ENCODE peak calls at places on chromosomes 13 and 19, in ten cellular contexts. S, C, H, K, U, Z, I, W, Q and V are unnamed samples.

GRCh38 chr13:106100261-106100919 is 435.1 kb downstream of the EFNB2 start:
- DNase-seq in Z (peak), K (no peak), Q (no peak), I (no peak), W (no peak), H (no peak), S (no peak), U (no peak), C (no peak), V (peak)

GRCh38 chr13:66965146-66965545 is 265.0 kb downstream of the PCDH9 start:
- DNase-seq in C (no peak), U (no peak), I (no peak), H (no peak), Z (no peak), K (no peak), Q (no peak), S (no peak), W (no peak), V (no peak)

GRCh38 chr13:47934371-47934770 is 66.7 kb downstream of the SUCLA2 start:
- DNase-seq in Z (no peak), I (no peak), H (no peak), U (no peak), K (no peak), Q (no peak), C (no peak), W (no peak), S (no peak), V (no peak)

GRCh38 chr19:32350492-32350891 is 5.1 kb downstream of the ZNF507 start:
- DNase-seq in Q (no peak), S (no peak), W (no peak), U (no peak), Z (no peak), H (no peak), I (no peak), K (no peak), C (no peak), V (no peak)

GRCh38 chr19:53910170-53910518 is 1.1 kb downstream of the CACNG7 start:
- DNase-seq in Z (no peak), W (no peak), S (no peak), I (no peak), K (no peak), Q (no peak), H (no peak), C (no peak), U (no peak), V (no peak)

GRCh38 chr19:56678205-56678604 is 6.6 kb upstream of the ZNF835 start:
- DNase-seq in Z (no peak), K (no peak), U (no peak), S (no peak), Q (no peak), I (no peak), H (peak), W (no peak), C (no peak), V (no peak)

GRCh38 chr13:32824671-32825070 is 191.6 kb upstream of the KL start:
- DNase-seq in K (peak), C (no peak), S (peak), I (no peak), H (no peak), Z (no peak), U (no peak), Q (peak), W (no peak), V (no peak)

GRCh38 chr13:73945871-73946270 is 188.3 kb downstream of the KLF12 start:
- DNase-seq in K (no peak), Z (no peak), S (no peak), W (peak), U (no peak), I (no peak), Q (no peak), H (peak), C (no peak), V (no peak)

GRCh38 chr19:2247433-2248101 is 1.6 kb upstream of the AMH start:
- DNase-seq in I (no peak), Z (no peak), C (no peak), W (no peak), K (no peak), H (no peak), S (no peak), Q (no peak), U (no peak), V (no peak)

GRCh38 chr19:35977446-35978222 is 17.4 kb upstream of the SDHAF1 start:
- DNase-seq in I (no peak), H (no peak), W (no peak), Q (no peak), Z (no peak), K (peak), U (no peak), C (no peak), S (no peak), V (peak)